ENCODE peak calls at places on chromosomes 7 and 10, in seven cellular contexts. Z is esophagus muscularis mucosa; C is tibial nerve; Y is stomach; B is gastrocnemius medialis; N is naive thymus-derived CD4-positive, alpha-beta T cell; H is lung. K is an unnamed sample. For H3K4me1, the result is how much of the 10 kb centered on the place peaks cover.

GRCh38 chr7:140168816-140169215 is 8.0 kb downstream of the KDM7A start:
- DNase-seq in Z (no peak), C (no peak), Y (no peak), B (no peak), N (no peak), H (no peak), K (no peak)

GRCh38 chr7:157248659-157249058 is 88.1 kb upstream of the DNAJB6 start:
- DNase-seq in Z (no peak), C (no peak), Y (no peak), B (no peak), N (no peak), H (no peak), K (no peak)

GRCh38 chr7:132392713-132393112 is 183.6 kb downstream of the PLXNA4 start:
- DNase-seq in Z (no peak), C (no peak), Y (no peak), B (no peak), N (no peak), H (no peak), K (no peak)

GRCh38 chr7:133853706-133854276 is 273.3 kb upstream of the LRGUK start:
- DNase-seq in Z (no peak), C (no peak), Y (peak), B (peak), N (peak), H (peak), K (peak)

GRCh38 chr10:78408671-78409472 is 375.2 kb downstream of the RPS24 start:
- DNase-seq in Z (no peak), C (peak), Y (peak), B (peak), N (no peak), H (peak), K (peak)

GRCh38 chr10:80588506-80589020 is 50.9 kb downstream of the SH2D4B start:
- DNase-seq in Z (no peak), C (no peak), Y (no peak), B (no peak), N (no peak), H (no peak), K (no peak)

GRCh38 chr10:128631801-128632241 is 505.6 kb upstream of the MKI67 start:
- DNase-seq in Z (peak), C (peak), Y (no peak), B (no peak), N (no peak), H (no peak), K (no peak)

GRCh38 chr7:45413419-45413818 is 160.7 kb upstream of the ADCY1 start:
- DNase-seq in Z (peak), C (no peak), Y (no peak), B (no peak), N (no peak), H (no peak), K (no peak)

GRCh38 chr7:1106783-1107421 is 19.0 kb downstream of the GPER1 start:
- DNase-seq in Z (no peak), C (no peak), Y (no peak), B (no peak), N (no peak), H (no peak), K (no peak)

GRCh38 chr7:84043661-84044191 is 150.9 kb downstream of the SEMA3A start:
- DNase-seq in Z (no peak), C (no peak), Y (no peak), B (no peak), N (no peak), H (no peak), K (no peak)

GRCh38 chr7:1912472-1913289 is 242.6 kb downstream of the ELFN1 start:
- DNase-seq in Z (no peak), C (no peak), Y (no peak), B (no peak), N (no peak), H (no peak), K (no peak)

GRCh38 chr7:116544488-116544887 is 19.7 kb downstream of the CAV1 start:
- DNase-seq in Z (no peak), C (peak), Y (no peak), B (no peak), N (no peak), H (no peak), K (no peak)
- H3K4me1 ChIP-seq in Z (half or more), C (under half), Y (under half), B (under half), N (under half), H (under half), K (under half)

GRCh38 chr10:70270952-70271351 is 12.9 kb downstream of the NPFFR1 start:
- DNase-seq in Z (no peak), C (no peak), Y (no peak), B (no peak), N (no peak), H (no peak), K (no peak)

GRCh38 chr10:70267161-70267933 is 16.5 kb downstream of the NPFFR1 start:
- DNase-seq in Z (no peak), C (no peak), Y (no peak), B (peak), N (no peak), H (peak), K (no peak)

GRCh38 chr10:70271996-70272924 is 11.5 kb downstream of the NPFFR1 start:
- DNase-seq in Z (no peak), C (peak), Y (peak), B (peak), N (no peak), H (no peak), K (no peak)

GRCh38 chr10:70268376-70268775 is 15.4 kb downstream of the NPFFR1 start:
- DNase-seq in Z (no peak), C (no peak), Y (no peak), B (no peak), N (no peak), H (no peak), K (no peak)

DNA sequence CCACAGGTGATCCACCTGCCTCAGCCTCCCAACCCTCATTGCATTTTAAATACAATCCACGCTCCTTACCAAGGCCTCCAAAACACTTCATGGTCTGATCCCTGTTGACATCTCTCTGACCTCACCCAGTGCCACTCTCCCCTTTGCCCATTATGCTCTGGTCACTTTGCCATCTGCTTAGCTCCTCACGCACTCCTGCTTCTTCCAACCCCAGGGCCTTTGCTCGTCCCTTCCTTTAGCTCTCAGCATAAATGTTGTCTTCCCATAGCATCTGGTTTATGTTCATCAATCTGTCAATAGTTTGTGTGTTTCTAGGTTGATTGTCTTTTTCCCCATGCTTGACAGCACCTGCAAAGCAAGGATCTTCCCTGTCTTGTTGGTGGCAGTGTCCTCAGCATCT is 14.1 kb downstream of the NPFFR1 start:
- DNase-seq in Z (no peak), C (no peak), Y (no peak), B (no peak), N (no peak), H (no peak), K (no peak)
- H3K4me1 ChIP-seq in Z (under half), C (under half), Y (under half), B (under half), N (under half), H (under half), K (under half)

GRCh38 chr7:25029075-25029474 is 49.1 kb upstream of the OSBPL3 start:
- DNase-seq in Z (no peak), C (no peak), Y (no peak), B (no peak), N (no peak), H (no peak), K (no peak)

GRCh38 chr7:25031007-25031406 is 51.0 kb upstream of the OSBPL3 start:
- DNase-seq in Z (peak), C (no peak), Y (no peak), B (no peak), N (no peak), H (no peak), K (no peak)

GRCh38 chr7:25028370-25028971 is 48.5 kb upstream of the OSBPL3 start:
- DNase-seq in Z (no peak), C (no peak), Y (no peak), B (no peak), N (no peak), H (no peak), K (no peak)

GRCh38 chr7:25026156-25026555 is 46.2 kb upstream of the OSBPL3 start:
- DNase-seq in Z (no peak), C (no peak), Y (no peak), B (no peak), N (no peak), H (no peak), K (no peak)

GRCh38 chr7:25025218-25025671 is 45.3 kb upstream of the OSBPL3 start:
- DNase-seq in Z (no peak), C (no peak), Y (no peak), B (no peak), N (no peak), H (no peak), K (no peak)
- H3K4me1 ChIP-seq in Z (under half), C (under half), Y (under half), B (under half), N (under half), H (under half), K (under half)

GRCh38 chr7:129865093-129865931 is 87.4 kb downstream of the UBE2H start:
- DNase-seq in Z (no peak), C (no peak), Y (no peak), B (no peak), N (no peak), H (no peak), K (no peak)
- H3K4me1 ChIP-seq in Z (half or more), C (under half), Y (half or more), B (half or more), N (under half), H (under half), K (under half)

DNA sequence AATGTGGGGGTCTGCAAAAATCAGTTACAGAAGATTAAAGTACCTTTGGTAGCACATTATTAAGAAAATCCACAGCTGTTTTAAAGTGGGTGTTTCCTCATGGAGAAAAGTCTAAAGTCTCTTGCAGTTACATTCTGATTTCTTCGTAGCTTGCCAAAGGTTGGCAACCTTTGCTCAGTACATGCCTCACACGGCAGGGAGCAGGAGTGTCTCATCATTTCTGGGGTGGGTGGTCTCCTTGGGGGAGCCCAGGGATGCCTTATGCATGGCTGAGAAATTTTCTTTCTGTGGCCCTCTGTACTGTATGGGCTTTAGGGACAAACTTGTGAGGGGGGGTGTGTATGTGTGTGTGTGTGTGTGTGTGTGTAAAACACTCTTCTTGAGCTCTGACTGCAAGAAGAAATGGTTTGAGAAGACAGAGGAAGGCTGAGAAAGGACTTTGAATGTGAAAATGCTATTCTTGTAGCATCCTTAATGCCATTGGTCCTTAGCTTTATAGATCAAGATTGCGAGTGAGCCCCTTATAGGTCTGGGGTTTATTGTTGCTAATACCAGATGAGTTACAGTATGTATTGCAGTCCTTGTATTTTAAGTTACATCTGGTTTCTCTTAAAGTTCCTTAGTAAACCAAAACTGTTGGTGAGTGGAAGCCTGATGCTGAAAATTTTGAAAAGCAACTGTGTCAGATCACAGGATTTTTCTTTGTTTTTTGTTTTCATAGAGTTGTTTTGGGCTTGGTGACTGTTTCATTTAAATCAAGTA is 241.9 kb downstream of the BICC1 start:
- DNase-seq in Z (no peak), C (no peak), Y (no peak), B (no peak), N (no peak), H (no peak), K (no peak)
- H3K4me1 ChIP-seq in Z (under half), C (under half), Y (under half), B (under half), N (under half), H (under half), K (under half)

GRCh38 chr7:55174456-55174855 is 155.6 kb downstream of the EGFR start:
- DNase-seq in Z (no peak), C (no peak), Y (no peak), B (peak), N (no peak), H (no peak), K (no peak)
- H3K4me1 ChIP-seq in Z (under half), C (under half), Y (under half), B (under half), N (under half), H (under half), K (under half)

GRCh38 chr10:21498977-21499376 is 26.5 kb downstream of the SKIDA1 start:
- DNase-seq in Z (no peak), C (no peak), Y (no peak), B (no peak), N (no peak), H (no peak), K (no peak)
- H3K4me1 ChIP-seq in Z (under half), C (under half), Y (under half), B (under half), N (under half), H (under half), K (under half)